ENCODE peak calls at places on chromosome 6, in nine cellular contexts. One of them, this sample, is unnamed.

GRCh38 chr6:37010402-37010892 is 5.0 kb downstream of the FGD2 start:
- DNase-seq in stimulated activated CD8-positive, alpha-beta memory T cell treated with anti-CD3 and anti-CD28 coated beads, Interleukin-7, amount 100 ng/mL, for 24 hours: no peak
- DNase-seq in MCF 10A: no peak
- DNase-seq in fibroblast of lung: no peak
- DNase-seq in HepG2: no peak
- DNase-seq in iPS-NIHi11: no peak
- DNase-seq in GM23248: no peak
- DNase-seq in NB4: no peak
- DNase-seq in activated CD8-positive, alpha-beta T cell treated with anti-CD3 and anti-CD28 coated beads, Interleukin-2, amount 10 ng/mL, durations not matched to agents 7 days and 5 days: no peak
- DNase-seq in this sample: no peak

GRCh38 chr6:85640806-85641205 is 1.9 kb downstream of the SYNCRIP start:
- DNase-seq in stimulated activated CD8-positive, alpha-beta memory T cell treated with anti-CD3 and anti-CD28 coated beads, Interleukin-7, amount 100 ng/mL, for 24 hours: no peak
- DNase-seq in MCF 10A: no peak
- DNase-seq in fibroblast of lung: no peak
- DNase-seq in HepG2: no peak
- DNase-seq in iPS-NIHi11: no peak
- DNase-seq in GM23248: peak
- DNase-seq in NB4: no peak
- DNase-seq in activated CD8-positive, alpha-beta T cell treated with anti-CD3 and anti-CD28 coated beads, Interleukin-2, amount 10 ng/mL, durations not matched to agents 7 days and 5 days: no peak
- DNase-seq in this sample: no peak

GRCh38 chr6:69866351-69867074 is at the start of gene COL19A1:
- DNase-seq in stimulated activated CD8-positive, alpha-beta memory T cell treated with anti-CD3 and anti-CD28 coated beads, Interleukin-7, amount 100 ng/mL, for 24 hours: no peak
- DNase-seq in MCF 10A: no peak
- DNase-seq in fibroblast of lung: peak
- DNase-seq in HepG2: no peak
- DNase-seq in iPS-NIHi11: peak
- DNase-seq in GM23248: peak
- DNase-seq in NB4: peak
- DNase-seq in activated CD8-positive, alpha-beta T cell treated with anti-CD3 and anti-CD28 coated beads, Interleukin-2, amount 10 ng/mL, durations not matched to agents 7 days and 5 days: peak
- DNase-seq in this sample: peak

GRCh38 chr6:1765160-1765900 is 155.6 kb downstream of the FOXC1 start:
- DNase-seq in stimulated activated CD8-positive, alpha-beta memory T cell treated with anti-CD3 and anti-CD28 coated beads, Interleukin-7, amount 100 ng/mL, for 24 hours: no peak
- DNase-seq in MCF 10A: no peak
- DNase-seq in fibroblast of lung: no peak
- DNase-seq in HepG2: no peak
- DNase-seq in iPS-NIHi11: no peak
- DNase-seq in GM23248: no peak
- DNase-seq in NB4: no peak
- DNase-seq in activated CD8-positive, alpha-beta T cell treated with anti-CD3 and anti-CD28 coated beads, Interleukin-2, amount 10 ng/mL, durations not matched to agents 7 days and 5 days: no peak
- DNase-seq in this sample: no peak

GRCh38 chr6:160089534-160089897 is 32.1 kb upstream of the SLC22A1 start:
- DNase-seq in stimulated activated CD8-positive, alpha-beta memory T cell treated with anti-CD3 and anti-CD28 coated beads, Interleukin-7, amount 100 ng/mL, for 24 hours: no peak
- DNase-seq in MCF 10A: no peak
- DNase-seq in fibroblast of lung: no peak
- DNase-seq in HepG2: no peak
- DNase-seq in iPS-NIHi11: no peak
- DNase-seq in GM23248: no peak
- DNase-seq in NB4: no peak
- DNase-seq in activated CD8-positive, alpha-beta T cell treated with anti-CD3 and anti-CD28 coated beads, Interleukin-2, amount 10 ng/mL, durations not matched to agents 7 days and 5 days: no peak
- DNase-seq in this sample: no peak

GRCh38 chr6:53673138-53673801 is 7.7 kb upstream of the KLHL31 start:
- DNase-seq in stimulated activated CD8-positive, alpha-beta memory T cell treated with anti-CD3 and anti-CD28 coated beads, Interleukin-7, amount 100 ng/mL, for 24 hours: no peak
- DNase-seq in MCF 10A: peak
- DNase-seq in fibroblast of lung: peak
- DNase-seq in HepG2: peak
- DNase-seq in iPS-NIHi11: no peak
- DNase-seq in GM23248: peak
- DNase-seq in NB4: peak
- DNase-seq in activated CD8-positive, alpha-beta T cell treated with anti-CD3 and anti-CD28 coated beads, Interleukin-2, amount 10 ng/mL, durations not matched to agents 7 days and 5 days: no peak
- DNase-seq in this sample: no peak

GRCh38 chr6:33095681-33096080 is 19.9 kb downstream of the HLA-DPB1 start:
- DNase-seq in stimulated activated CD8-positive, alpha-beta memory T cell treated with anti-CD3 and anti-CD28 coated beads, Interleukin-7, amount 100 ng/mL, for 24 hours: no peak
- DNase-seq in MCF 10A: no peak
- DNase-seq in fibroblast of lung: no peak
- DNase-seq in HepG2: no peak
- DNase-seq in iPS-NIHi11: no peak
- DNase-seq in GM23248: peak
- DNase-seq in NB4: no peak
- DNase-seq in activated CD8-positive, alpha-beta T cell treated with anti-CD3 and anti-CD28 coated beads, Interleukin-2, amount 10 ng/mL, durations not matched to agents 7 days and 5 days: no peak
- DNase-seq in this sample: no peak

GRCh38 chr6:142635130-142635529 is 309.8 kb downstream of the HIVEP2 start:
- DNase-seq in stimulated activated CD8-positive, alpha-beta memory T cell treated with anti-CD3 and anti-CD28 coated beads, Interleukin-7, amount 100 ng/mL, for 24 hours: no peak
- DNase-seq in MCF 10A: peak
- DNase-seq in fibroblast of lung: peak
- DNase-seq in HepG2: no peak
- DNase-seq in iPS-NIHi11: no peak
- DNase-seq in GM23248: peak
- DNase-seq in NB4: no peak
- DNase-seq in activated CD8-positive, alpha-beta T cell treated with anti-CD3 and anti-CD28 coated beads, Interleukin-2, amount 10 ng/mL, durations not matched to agents 7 days and 5 days: no peak
- DNase-seq in this sample: no peak

GRCh38 chr6:14217728-14218637 is 100.4 kb downstream of the CD83 start:
- DNase-seq in stimulated activated CD8-positive, alpha-beta memory T cell treated with anti-CD3 and anti-CD28 coated beads, Interleukin-7, amount 100 ng/mL, for 24 hours: no peak
- DNase-seq in MCF 10A: no peak
- DNase-seq in fibroblast of lung: no peak
- DNase-seq in HepG2: peak
- DNase-seq in iPS-NIHi11: no peak
- DNase-seq in GM23248: no peak
- DNase-seq in NB4: no peak
- DNase-seq in activated CD8-positive, alpha-beta T cell treated with anti-CD3 and anti-CD28 coated beads, Interleukin-2, amount 10 ng/mL, durations not matched to agents 7 days and 5 days: no peak
- DNase-seq in this sample: no peak

GRCh38 chr6:151765444-151765886 is 42.0 kb upstream of the ESR1 start:
- DNase-seq in stimulated activated CD8-positive, alpha-beta memory T cell treated with anti-CD3 and anti-CD28 coated beads, Interleukin-7, amount 100 ng/mL, for 24 hours: no peak
- DNase-seq in MCF 10A: peak
- DNase-seq in fibroblast of lung: peak
- DNase-seq in HepG2: peak
- DNase-seq in iPS-NIHi11: peak
- DNase-seq in GM23248: peak
- DNase-seq in NB4: peak
- DNase-seq in activated CD8-positive, alpha-beta T cell treated with anti-CD3 and anti-CD28 coated beads, Interleukin-2, amount 10 ng/mL, durations not matched to agents 7 days and 5 days: peak
- DNase-seq in this sample: peak

GRCh38 chr6:143806282-143807102 is 36.6 kb upstream of the LTV1 start:
- DNase-seq in stimulated activated CD8-positive, alpha-beta memory T cell treated with anti-CD3 and anti-CD28 coated beads, Interleukin-7, amount 100 ng/mL, for 24 hours: peak
- DNase-seq in MCF 10A: peak
- DNase-seq in fibroblast of lung: peak
- DNase-seq in HepG2: no peak
- DNase-seq in iPS-NIHi11: no peak
- DNase-seq in GM23248: peak
- DNase-seq in NB4: peak
- DNase-seq in activated CD8-positive, alpha-beta T cell treated with anti-CD3 and anti-CD28 coated beads, Interleukin-2, amount 10 ng/mL, durations not matched to agents 7 days and 5 days: peak
- DNase-seq in this sample: peak

GRCh38 chr6:118124851-118125250 is 217.8 kb downstream of the SLC35F1 start:
- DNase-seq in stimulated activated CD8-positive, alpha-beta memory T cell treated with anti-CD3 and anti-CD28 coated beads, Interleukin-7, amount 100 ng/mL, for 24 hours: no peak
- DNase-seq in MCF 10A: no peak
- DNase-seq in fibroblast of lung: no peak
- DNase-seq in HepG2: no peak
- DNase-seq in iPS-NIHi11: no peak
- DNase-seq in GM23248: no peak
- DNase-seq in NB4: no peak
- DNase-seq in activated CD8-positive, alpha-beta T cell treated with anti-CD3 and anti-CD28 coated beads, Interleukin-2, amount 10 ng/mL, durations not matched to agents 7 days and 5 days: no peak
- DNase-seq in this sample: no peak

GRCh38 chr6:3746119-3746691 is 5.3 kb downstream of the PXDC1 start:
- DNase-seq in stimulated activated CD8-positive, alpha-beta memory T cell treated with anti-CD3 and anti-CD28 coated beads, Interleukin-7, amount 100 ng/mL, for 24 hours: no peak
- DNase-seq in MCF 10A: no peak
- DNase-seq in fibroblast of lung: no peak
- DNase-seq in HepG2: no peak
- DNase-seq in iPS-NIHi11: no peak
- DNase-seq in GM23248: no peak
- DNase-seq in NB4: peak
- DNase-seq in activated CD8-positive, alpha-beta T cell treated with anti-CD3 and anti-CD28 coated beads, Interleukin-2, amount 10 ng/mL, durations not matched to agents 7 days and 5 days: no peak
- DNase-seq in this sample: no peak

GRCh38 chr6:82687855-82688254 is 324.2 kb downstream of the TPBG start:
- DNase-seq in stimulated activated CD8-positive, alpha-beta memory T cell treated with anti-CD3 and anti-CD28 coated beads, Interleukin-7, amount 100 ng/mL, for 24 hours: no peak
- DNase-seq in MCF 10A: no peak
- DNase-seq in fibroblast of lung: no peak
- DNase-seq in HepG2: no peak
- DNase-seq in iPS-NIHi11: no peak
- DNase-seq in GM23248: no peak
- DNase-seq in NB4: no peak
- DNase-seq in activated CD8-positive, alpha-beta T cell treated with anti-CD3 and anti-CD28 coated beads, Interleukin-2, amount 10 ng/mL, durations not matched to agents 7 days and 5 days: no peak
- DNase-seq in this sample: no peak

GRCh38 chr6:56716229-56716628 is 73.5 kb upstream of the DST start:
- DNase-seq in stimulated activated CD8-positive, alpha-beta memory T cell treated with anti-CD3 and anti-CD28 coated beads, Interleukin-7, amount 100 ng/mL, for 24 hours: no peak
- DNase-seq in MCF 10A: no peak
- DNase-seq in fibroblast of lung: peak
- DNase-seq in HepG2: no peak
- DNase-seq in iPS-NIHi11: no peak
- DNase-seq in GM23248: no peak
- DNase-seq in NB4: no peak
- DNase-seq in activated CD8-positive, alpha-beta T cell treated with anti-CD3 and anti-CD28 coated beads, Interleukin-2, amount 10 ng/mL, durations not matched to agents 7 days and 5 days: no peak
- DNase-seq in this sample: no peak

GRCh38 chr6:16244869-16245451 is 6.6 kb downstream of the GMPR start:
- DNase-seq in stimulated activated CD8-positive, alpha-beta memory T cell treated with anti-CD3 and anti-CD28 coated beads, Interleukin-7, amount 100 ng/mL, for 24 hours: no peak
- DNase-seq in MCF 10A: no peak
- DNase-seq in fibroblast of lung: peak
- DNase-seq in HepG2: no peak
- DNase-seq in iPS-NIHi11: peak
- DNase-seq in GM23248: no peak
- DNase-seq in NB4: no peak
- DNase-seq in activated CD8-positive, alpha-beta T cell treated with anti-CD3 and anti-CD28 coated beads, Interleukin-2, amount 10 ng/mL, durations not matched to agents 7 days and 5 days: no peak
- DNase-seq in this sample: no peak

GRCh38 chr6:137698636-137699035 is 168.4 kb upstream of the TNFAIP3 start:
- DNase-seq in stimulated activated CD8-positive, alpha-beta memory T cell treated with anti-CD3 and anti-CD28 coated beads, Interleukin-7, amount 100 ng/mL, for 24 hours: no peak
- DNase-seq in MCF 10A: no peak
- DNase-seq in fibroblast of lung: no peak
- DNase-seq in HepG2: no peak
- DNase-seq in iPS-NIHi11: no peak
- DNase-seq in GM23248: no peak
- DNase-seq in NB4: peak
- DNase-seq in activated CD8-positive, alpha-beta T cell treated with anti-CD3 and anti-CD28 coated beads, Interleukin-2, amount 10 ng/mL, durations not matched to agents 7 days and 5 days: peak
- DNase-seq in this sample: peak

GRCh38 chr6:168849459-168849858 is 404.2 kb downstream of the THBS2 start:
- DNase-seq in stimulated activated CD8-positive, alpha-beta memory T cell treated with anti-CD3 and anti-CD28 coated beads, Interleukin-7, amount 100 ng/mL, for 24 hours: no peak
- DNase-seq in MCF 10A: no peak
- DNase-seq in fibroblast of lung: no peak
- DNase-seq in HepG2: no peak
- DNase-seq in iPS-NIHi11: no peak
- DNase-seq in GM23248: no peak
- DNase-seq in NB4: no peak
- DNase-seq in activated CD8-positive, alpha-beta T cell treated with anti-CD3 and anti-CD28 coated beads, Interleukin-2, amount 10 ng/mL, durations not matched to agents 7 days and 5 days: no peak
- DNase-seq in this sample: no peak

GRCh38 chr6:12870033-12870432 is 153.5 kb downstream of the PHACTR1 start:
- DNase-seq in stimulated activated CD8-positive, alpha-beta memory T cell treated with anti-CD3 and anti-CD28 coated beads, Interleukin-7, amount 100 ng/mL, for 24 hours: no peak
- DNase-seq in MCF 10A: no peak
- DNase-seq in fibroblast of lung: no peak
- DNase-seq in HepG2: no peak
- DNase-seq in iPS-NIHi11: no peak
- DNase-seq in GM23248: no peak
- DNase-seq in NB4: no peak
- DNase-seq in activated CD8-positive, alpha-beta T cell treated with anti-CD3 and anti-CD28 coated beads, Interleukin-2, amount 10 ng/mL, durations not matched to agents 7 days and 5 days: no peak
- DNase-seq in this sample: no peak

GRCh38 chr6:169479783-169480495 is 221.9 kb downstream of the WDR27 start:
- DNase-seq in stimulated activated CD8-positive, alpha-beta memory T cell treated with anti-CD3 and anti-CD28 coated beads, Interleukin-7, amount 100 ng/mL, for 24 hours: no peak
- DNase-seq in MCF 10A: no peak
- DNase-seq in fibroblast of lung: no peak
- DNase-seq in HepG2: no peak
- DNase-seq in iPS-NIHi11: no peak
- DNase-seq in GM23248: no peak
- DNase-seq in NB4: no peak
- DNase-seq in activated CD8-positive, alpha-beta T cell treated with anti-CD3 and anti-CD28 coated beads, Interleukin-2, amount 10 ng/mL, durations not matched to agents 7 days and 5 days: no peak
- DNase-seq in this sample: no peak

GRCh38 chr6:118651282-118652050 is at the start of gene CEP85L:
- DNase-seq in stimulated activated CD8-positive, alpha-beta memory T cell treated with anti-CD3 and anti-CD28 coated beads, Interleukin-7, amount 100 ng/mL, for 24 hours: peak
- DNase-seq in MCF 10A: peak
- DNase-seq in fibroblast of lung: peak
- DNase-seq in HepG2: peak
- DNase-seq in iPS-NIHi11: peak
- DNase-seq in GM23248: peak
- DNase-seq in NB4: peak
- DNase-seq in activated CD8-positive, alpha-beta T cell treated with anti-CD3 and anti-CD28 coated beads, Interleukin-2, amount 10 ng/mL, durations not matched to agents 7 days and 5 days: peak
- DNase-seq in this sample: peak

GRCh38 chr6:17470209-17470952 is 77.0 kb downstream of the CAP2 start:
- DNase-seq in stimulated activated CD8-positive, alpha-beta memory T cell treated with anti-CD3 and anti-CD28 coated beads, Interleukin-7, amount 100 ng/mL, for 24 hours: no peak
- DNase-seq in MCF 10A: peak
- DNase-seq in fibroblast of lung: peak
- DNase-seq in HepG2: no peak
- DNase-seq in iPS-NIHi11: no peak
- DNase-seq in GM23248: peak
- DNase-seq in NB4: no peak
- DNase-seq in activated CD8-positive, alpha-beta T cell treated with anti-CD3 and anti-CD28 coated beads, Interleukin-2, amount 10 ng/mL, durations not matched to agents 7 days and 5 days: no peak
- DNase-seq in this sample: no peak

GRCh38 chr6:170134077-170135040 is 156.5 kb downstream of the DLL1 start:
- DNase-seq in stimulated activated CD8-positive, alpha-beta memory T cell treated with anti-CD3 and anti-CD28 coated beads, Interleukin-7, amount 100 ng/mL, for 24 hours: no peak
- DNase-seq in MCF 10A: no peak
- DNase-seq in fibroblast of lung: no peak
- DNase-seq in HepG2: no peak
- DNase-seq in iPS-NIHi11: peak
- DNase-seq in GM23248: no peak
- DNase-seq in NB4: no peak
- DNase-seq in activated CD8-positive, alpha-beta T cell treated with anti-CD3 and anti-CD28 coated beads, Interleukin-2, amount 10 ng/mL, durations not matched to agents 7 days and 5 days: no peak
- DNase-seq in this sample: no peak

GRCh38 chr6:146850238-146850896 is 251.6 kb downstream of the ADGB start:
- DNase-seq in stimulated activated CD8-positive, alpha-beta memory T cell treated with anti-CD3 and anti-CD28 coated beads, Interleukin-7, amount 100 ng/mL, for 24 hours: no peak
- DNase-seq in MCF 10A: peak
- DNase-seq in fibroblast of lung: peak
- DNase-seq in HepG2: no peak
- DNase-seq in iPS-NIHi11: no peak
- DNase-seq in GM23248: peak
- DNase-seq in NB4: no peak
- DNase-seq in activated CD8-positive, alpha-beta T cell treated with anti-CD3 and anti-CD28 coated beads, Interleukin-2, amount 10 ng/mL, durations not matched to agents 7 days and 5 days: no peak
- DNase-seq in this sample: no peak

GRCh38 chr6:36821581-36822335 is 17.5 kb downstream of the CPNE5 start:
- DNase-seq in stimulated activated CD8-positive, alpha-beta memory T cell treated with anti-CD3 and anti-CD28 coated beads, Interleukin-7, amount 100 ng/mL, for 24 hours: no peak
- DNase-seq in MCF 10A: no peak
- DNase-seq in fibroblast of lung: no peak
- DNase-seq in HepG2: no peak
- DNase-seq in iPS-NIHi11: no peak
- DNase-seq in GM23248: no peak
- DNase-seq in NB4: no peak
- DNase-seq in activated CD8-positive, alpha-beta T cell treated with anti-CD3 and anti-CD28 coated beads, Interleukin-2, amount 10 ng/mL, durations not matched to agents 7 days and 5 days: peak
- DNase-seq in this sample: no peak

This sample was measured in Kasumi-1.